ENCODE peak calls at places on chromosomes 5 and 9, in seven cellular contexts. One of them, this sample, is unnamed.
A peak's percentile ranks its signal among the peaks of the same experiment; 100 is the strongest.

GRCh38 chr9:136917902-136918301 is 26.6 kb downstream of the FBXW5 start:
- DNase-seq in fibroblast of villous mesenchyme: no peak
- DNase-seq in PC-3: no peak
- DNase-seq in SJSA1: peak; percentile 73
- DNase-seq in uterus: no peak
- DNase-seq in AG10803: no peak
- DNase-seq in endothelial cell of umbilical vein: no peak
- DNase-seq in this sample: no peak

GRCh38 chr5:111892949-111893348 is 136.0 kb upstream of the NREP start:
- DNase-seq in endothelial cell of umbilical vein: peak; percentile 61
- DNase-seq in uterus: no peak
- DNase-seq in AG10803: peak; percentile 44
- DNase-seq in fibroblast of villous mesenchyme: peak; percentile 59
- DNase-seq in SJSA1: no peak
- DNase-seq in PC-3: no peak
- DNase-seq in this sample: no peak

GRCh38 chr5:169893586-169893985 is 86.7 kb downstream of the INSYN2B start:
- DNase-seq in endothelial cell of umbilical vein: peak; percentile 30
- DNase-seq in fibroblast of villous mesenchyme: no peak
- DNase-seq in uterus: no peak
- DNase-seq in AG10803: peak; percentile 73
- DNase-seq in PC-3: no peak
- DNase-seq in SJSA1: no peak
- DNase-seq in this sample: no peak

GRCh38 chr5:133508845-133509741 is 103.2 kb downstream of the FSTL4 start:
- DNase-seq in AG10803: no peak
- DNase-seq in fibroblast of villous mesenchyme: no peak
- DNase-seq in uterus: no peak
- DNase-seq in PC-3: no peak
- DNase-seq in SJSA1: peak; percentile 22
- DNase-seq in endothelial cell of umbilical vein: no peak
- DNase-seq in this sample: no peak

GRCh38 chr9:34545497-34545896 is 22.7 kb upstream of the ENHO start:
- DNase-seq in endothelial cell of umbilical vein: no peak
- DNase-seq in PC-3: no peak
- DNase-seq in AG10803: no peak
- DNase-seq in SJSA1: no peak
- DNase-seq in uterus: no peak
- DNase-seq in fibroblast of villous mesenchyme: no peak
- DNase-seq in this sample: no peak

GRCh38 chr5:6448141-6448491 is 543 bp upstream of the UBE2QL1 start:
- DNase-seq in fibroblast of villous mesenchyme: no peak
- DNase-seq in SJSA1: peak; percentile 23
- DNase-seq in PC-3: no peak
- DNase-seq in endothelial cell of umbilical vein: no peak
- DNase-seq in uterus: no peak
- DNase-seq in AG10803: no peak
- DNase-seq in this sample: no peak

GRCh38 chr9:31969552-31969951 is 414.9 kb upstream of the ACO1 start:
- DNase-seq in PC-3: no peak
- DNase-seq in AG10803: no peak
- DNase-seq in SJSA1: no peak
- DNase-seq in endothelial cell of umbilical vein: no peak
- DNase-seq in uterus: no peak
- DNase-seq in fibroblast of villous mesenchyme: no peak
- DNase-seq in this sample: no peak

GRCh38 chr5:150487199-150488061 is 20.5 kb upstream of the NDST1 start:
- DNase-seq in fibroblast of villous mesenchyme: peak; percentile 60
- DNase-seq in PC-3: peak; percentile 44
- DNase-seq in SJSA1: no peak
- DNase-seq in uterus: no peak
- DNase-seq in AG10803: peak; percentile 69
- DNase-seq in endothelial cell of umbilical vein: peak; percentile 35
- DNase-seq in this sample: peak; percentile 49

GRCh38 chr5:65394078-65394477 is 87.6 kb downstream of the ADAMTS6 start:
- DNase-seq in fibroblast of villous mesenchyme: peak; percentile 97
- DNase-seq in PC-3: no peak
- DNase-seq in uterus: peak; percentile 39
- DNase-seq in SJSA1: no peak
- DNase-seq in endothelial cell of umbilical vein: peak; percentile 17
- DNase-seq in AG10803: peak; percentile 99
- DNase-seq in this sample: no peak

GRCh38 chr5:134462761-134463160 is 51.1 kb upstream of the CDKN2AIPNL start:
- DNase-seq in fibroblast of villous mesenchyme: no peak
- DNase-seq in SJSA1: no peak
- DNase-seq in uterus: no peak
- DNase-seq in PC-3: no peak
- DNase-seq in AG10803: no peak
- DNase-seq in endothelial cell of umbilical vein: no peak
- DNase-seq in this sample: no peak

GRCh38 chr9:6549106-6549505 is 96.4 kb downstream of the GLDC start:
- DNase-seq in fibroblast of villous mesenchyme: peak; percentile 12
- DNase-seq in endothelial cell of umbilical vein: no peak
- DNase-seq in SJSA1: no peak
- DNase-seq in AG10803: no peak
- DNase-seq in PC-3: no peak
- DNase-seq in uterus: no peak
- DNase-seq in this sample: peak; percentile 78

DNA sequence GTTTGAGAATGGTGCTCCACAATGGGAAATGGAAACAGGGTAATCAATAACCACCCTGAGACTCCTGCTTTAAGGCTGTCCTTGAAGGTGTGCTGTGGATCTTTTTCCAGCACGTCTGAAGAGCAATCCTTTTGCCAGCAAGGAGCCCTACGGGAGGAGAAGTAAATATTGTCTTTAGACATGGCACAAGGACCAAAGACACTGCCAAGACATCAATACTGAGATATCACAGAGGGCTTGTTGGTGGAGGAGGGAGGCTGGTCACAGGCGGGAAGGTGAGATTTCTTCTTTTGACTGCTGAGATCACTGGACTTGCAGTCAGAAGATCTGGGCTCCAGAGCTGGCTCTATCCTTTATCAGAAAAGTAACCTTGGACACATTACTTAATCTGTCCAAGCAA is 135.0 kb upstream of the ZNF462 start:
- DNase-seq in fibroblast of villous mesenchyme: no peak
- DNase-seq in uterus: no peak
- DNase-seq in AG10803: no peak
- DNase-seq in SJSA1: no peak
- DNase-seq in endothelial cell of umbilical vein: no peak
- DNase-seq in PC-3: no peak
- DNase-seq in this sample: no peak
- H3K4me3 ChIP-seq in fibroblast of villous mesenchyme: no peak overlapping the region
- H3K4me3 ChIP-seq in uterus: no peak overlapping the region
- H3K4me3 ChIP-seq in AG10803: no peak overlapping the region
- H3K4me3 ChIP-seq in SJSA1: no peak overlapping the region
- H3K4me3 ChIP-seq in endothelial cell of umbilical vein: no peak overlapping the region
- H3K4me3 ChIP-seq in PC-3: no peak overlapping the region
- H3K4me3 ChIP-seq in this sample: no peak overlapping the region

DNA sequence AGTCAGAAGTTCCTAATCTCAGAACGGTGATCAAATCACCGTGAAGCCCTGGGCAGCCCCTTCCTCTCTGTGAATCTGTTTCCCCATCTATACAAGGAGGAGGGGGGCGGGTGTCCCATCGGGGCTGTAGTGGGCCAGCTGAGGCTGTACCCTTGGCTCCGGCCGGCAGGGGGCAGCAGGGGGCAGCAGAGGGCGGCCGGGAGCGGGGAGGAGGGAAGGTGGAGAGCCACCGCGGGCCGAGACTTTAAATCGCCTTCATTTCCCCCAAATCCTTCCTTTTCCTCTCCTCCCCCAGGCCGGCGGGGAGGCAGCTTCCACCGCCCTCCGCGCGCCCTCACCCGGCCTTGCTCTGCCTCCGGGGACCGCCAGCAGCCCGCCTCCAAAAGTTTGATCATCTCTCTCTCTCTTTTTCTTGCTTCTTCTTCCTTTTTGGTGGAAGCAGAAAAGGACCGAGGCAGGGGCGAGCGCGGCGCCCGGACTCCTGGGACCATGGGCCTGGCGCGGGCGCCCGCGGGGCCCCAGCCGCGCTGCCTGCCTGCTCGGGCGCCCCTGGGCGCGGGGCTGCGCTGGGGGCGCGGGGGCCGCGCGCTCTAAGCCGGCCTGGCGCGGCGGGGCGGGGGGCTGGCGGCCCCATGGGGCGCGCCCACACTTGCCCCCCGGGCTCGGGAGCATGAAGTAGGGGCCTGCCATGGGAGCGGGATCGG is at the start of gene COL27A1:
- DNase-seq in AG10803: peak; percentile 76
- DNase-seq in SJSA1: peak; percentile 81
- DNase-seq in fibroblast of villous mesenchyme: peak; percentile 81
- DNase-seq in PC-3: peak; percentile 67
- DNase-seq in endothelial cell of umbilical vein: peak; percentile 81
- DNase-seq in uterus: peak; percentile 90
- DNase-seq in this sample: peak; percentile 85
- H3K4me3 ChIP-seq in AG10803: peak within 1 kb of the TSS; percentile 71
- H3K4me3 ChIP-seq in SJSA1: peak within 1 kb of the TSS; percentile 57
- H3K4me3 ChIP-seq in fibroblast of villous mesenchyme: peak within 1 kb of the TSS; percentile 70
- H3K4me3 ChIP-seq in PC-3: peak within 1 kb of the TSS; percentile 72
- H3K4me3 ChIP-seq in endothelial cell of umbilical vein: peak within 1 kb of the TSS; percentile 68
- H3K4me3 ChIP-seq in uterus: peak within 1 kb of the TSS; percentile 48
- H3K4me3 ChIP-seq in this sample: peak within 1 kb of the TSS; percentile 53

DNA sequence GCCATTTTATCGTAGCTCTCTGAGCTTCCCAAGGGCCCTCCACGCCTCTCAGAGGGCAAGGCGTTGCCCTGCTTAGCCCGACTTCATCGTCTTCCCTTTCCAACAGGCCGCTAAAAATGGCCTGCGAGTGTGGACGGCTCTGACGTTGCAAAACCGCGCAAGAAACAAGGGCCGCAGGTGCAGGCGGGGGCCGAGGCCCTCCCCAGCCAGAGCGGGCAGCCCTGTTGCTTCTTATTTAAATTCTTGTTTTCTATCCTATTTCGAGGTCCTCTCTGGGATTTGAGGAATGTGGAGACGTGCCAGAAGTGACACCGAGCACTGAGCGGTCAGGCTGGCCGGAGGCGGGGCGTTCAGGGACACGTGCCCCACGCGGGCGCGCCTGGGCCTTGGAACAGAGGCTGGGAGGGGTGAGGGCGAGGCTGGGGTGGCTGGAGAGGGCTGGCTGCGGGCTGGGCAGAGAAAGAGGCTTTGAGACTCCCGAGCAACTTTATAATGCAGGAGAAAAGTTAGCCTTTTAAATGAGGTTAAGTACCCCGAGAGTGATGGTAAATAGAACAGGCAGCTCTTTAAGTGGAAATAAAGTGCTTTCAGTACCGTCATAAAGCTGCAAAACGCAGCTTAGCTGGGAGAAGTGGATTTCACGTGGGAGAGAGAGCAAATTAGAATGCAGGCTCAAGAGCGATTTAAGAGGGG is 243.6 kb downstream of the AUH start:
- DNase-seq in AG10803: peak; percentile 86
- DNase-seq in uterus: peak; percentile 86
- DNase-seq in fibroblast of villous mesenchyme: peak; percentile 85
- DNase-seq in PC-3: no peak
- DNase-seq in endothelial cell of umbilical vein: peak; percentile 32
- DNase-seq in SJSA1: peak; percentile 85
- DNase-seq in this sample: no peak
- H3K4me3 ChIP-seq in AG10803: peak overlapping the region; percentile 28
- H3K4me3 ChIP-seq in uterus: peak overlapping the region; percentile 7
- H3K4me3 ChIP-seq in fibroblast of villous mesenchyme: no peak overlapping the region
- H3K4me3 ChIP-seq in PC-3: no peak overlapping the region
- H3K4me3 ChIP-seq in endothelial cell of umbilical vein: no peak overlapping the region
- H3K4me3 ChIP-seq in SJSA1: no peak overlapping the region
- H3K4me3 ChIP-seq in this sample: no peak overlapping the region

GRCh38 chr5:10859393-10860195 is 98.6 kb upstream of the DAP start:
- DNase-seq in AG10803: no peak
- DNase-seq in fibroblast of villous mesenchyme: no peak
- DNase-seq in PC-3: peak; percentile 80
- DNase-seq in uterus: no peak
- DNase-seq in endothelial cell of umbilical vein: no peak
- DNase-seq in SJSA1: no peak
- DNase-seq in this sample: no peak

GRCh38 chr5:10858307-10858706 is 97.3 kb upstream of the DAP start:
- DNase-seq in uterus: no peak
- DNase-seq in AG10803: no peak
- DNase-seq in endothelial cell of umbilical vein: no peak
- DNase-seq in PC-3: no peak
- DNase-seq in fibroblast of villous mesenchyme: no peak
- DNase-seq in SJSA1: no peak
- DNase-seq in this sample: no peak

GRCh38 chr5:10856646-10857332 is 95.8 kb upstream of the DAP start:
- DNase-seq in SJSA1: peak; percentile 94
- DNase-seq in AG10803: peak; percentile 86
- DNase-seq in PC-3: peak; percentile 62
- DNase-seq in endothelial cell of umbilical vein: peak; percentile 30
- DNase-seq in fibroblast of villous mesenchyme: peak; percentile 66
- DNase-seq in uterus: peak; percentile 42
- DNase-seq in this sample: peak; percentile 62

GRCh38 chr5:10856071-10856470 is 95.0 kb upstream of the DAP start:
- DNase-seq in PC-3: no peak
- DNase-seq in fibroblast of villous mesenchyme: no peak
- DNase-seq in AG10803: no peak
- DNase-seq in SJSA1: no peak
- DNase-seq in endothelial cell of umbilical vein: no peak
- DNase-seq in uterus: no peak
- DNase-seq in this sample: no peak

DNA sequence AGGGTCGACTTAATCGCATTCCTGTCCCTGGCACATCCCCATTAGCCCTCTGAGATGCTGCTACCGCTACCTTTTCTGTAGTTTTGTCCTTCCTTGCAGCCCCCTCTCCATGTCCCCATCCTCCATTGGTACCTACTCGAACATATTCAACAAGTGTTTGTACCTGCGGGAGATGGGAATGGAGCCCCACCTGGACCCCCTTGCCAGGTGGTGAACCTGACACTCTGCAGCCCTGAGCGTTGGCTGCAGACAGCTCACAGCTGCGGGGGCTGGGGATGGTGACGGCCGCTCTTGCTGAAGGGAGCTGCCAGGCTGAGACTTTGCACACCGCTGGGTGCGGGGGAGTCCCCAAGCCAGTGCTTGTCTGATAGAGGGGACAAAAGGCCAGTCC is 96.3 kb upstream of the DAP start:
- DNase-seq in AG10803: no peak
- DNase-seq in SJSA1: no peak
- DNase-seq in PC-3: no peak
- DNase-seq in fibroblast of villous mesenchyme: no peak
- DNase-seq in endothelial cell of umbilical vein: no peak
- DNase-seq in uterus: no peak
- DNase-seq in this sample: no peak
- H3K4me3 ChIP-seq in AG10803: no peak overlapping the region
- H3K4me3 ChIP-seq in SJSA1: no peak overlapping the region
- H3K4me3 ChIP-seq in PC-3: peak overlapping the region; percentile 40
- H3K4me3 ChIP-seq in fibroblast of villous mesenchyme: peak overlapping the region; percentile 11
- H3K4me3 ChIP-seq in endothelial cell of umbilical vein: no peak overlapping the region
- H3K4me3 ChIP-seq in uterus: no peak overlapping the region
- H3K4me3 ChIP-seq in this sample: no peak overlapping the region

This sample was measured in BE2C.